ENCODE peak calls at places on chromosomes 7 and 10, in six cellular contexts. U is Panc1, I is osteoblast, G is fibroblast of mammary gland, X is progenitor cell of endocrine pancreas, J is right lobe of liver. S is an unnamed sample.

GRCh38 chr7:149060161-149060560 is 30.4 kb downstream of the ZNF786 start:
- DNase-seq in J (no peak), X (no peak), I (no peak), G (no peak), U (no peak), S (no peak)

GRCh38 chr7:132932321-132933075 is 149.4 kb downstream of the CHCHD3 start:
- DNase-seq in J (no peak), G (peak), I (no peak), X (no peak), U (no peak), S (no peak)

GRCh38 chr7:96246972-96247371 is 74.9 kb downstream of the SLC25A13 start:
- DNase-seq in I (no peak), U (no peak), J (no peak), G (no peak), X (no peak), S (no peak)

GRCh38 chr7:119090851-119091250 is 866.3 kb downstream of the ANKRD7 start:
- DNase-seq in J (no peak), G (peak), I (no peak), X (no peak), U (no peak), S (no peak)

GRCh38 chr7:146539836-146540235 is 423.2 kb downstream of the CNTNAP2 start:
- DNase-seq in I (no peak), J (no peak), G (no peak), U (no peak), X (no peak), S (no peak)

GRCh38 chr7:38002689-38003088 is 82.2 kb downstream of the EPDR1 start:
- DNase-seq in J (no peak), X (no peak), I (no peak), U (no peak), G (no peak), S (no peak)

GRCh38 chr7:124764847-124765400 is 668 bp downstream of the GPR37 start:
- DNase-seq in X (peak), U (no peak), G (no peak), I (peak), J (peak), S (peak)

GRCh38 chr7:101941481-101942383 is 124.3 kb downstream of the CUX1 start:
- DNase-seq in I (peak), X (no peak), G (peak), J (peak), U (peak), S (no peak)

GRCh38 chr7:116511552-116512523 is 12.3 kb downstream of the CAV2 start:
- DNase-seq in X (no peak), G (peak), U (peak), I (no peak), J (peak), S (no peak)

GRCh38 chr10:122727426-122727825 is 27.8 kb upstream of the C10orf120 start:
- DNase-seq in I (no peak), J (no peak), U (no peak), X (no peak), G (no peak), S (no peak)

GRCh38 chr10:90913774-90914420 is 7.0 kb downstream of the ANKRD1 start:
- DNase-seq in I (no peak), U (no peak), G (no peak), J (no peak), X (no peak), S (no peak)

GRCh38 chr10:18229839-18230238 is 89.6 kb downstream of the CACNB2 start:
- DNase-seq in G (peak), X (no peak), I (peak), U (no peak), J (no peak), S (no peak)

GRCh38 chr7:107080099-107080505 is 35.6 kb downstream of the PRKAR2B start:
- DNase-seq in J (no peak), U (no peak), X (no peak), G (no peak), I (no peak), S (no peak)

GRCh38 chr10:98107644-98108430 is 26.6 kb upstream of the R3HCC1L start:
- DNase-seq in U (no peak), I (no peak), J (no peak), G (no peak), X (no peak), S (no peak)

GRCh38 chr10:50991496-50992355 is 82.6 kb upstream of the PRKG1 start:
- DNase-seq in U (no peak), I (peak), X (peak), G (peak), J (peak), S (peak)

GRCh38 chr10:86651631-86652331 is 2.6 kb upstream of the OPN4 start:
- DNase-seq in G (no peak), J (no peak), U (no peak), X (no peak), I (peak), S (no peak)

GRCh38 chr10:23442936-23443335 is 4.1 kb downstream of the OTUD1 start:
- DNase-seq in J (no peak), U (no peak), X (no peak), G (peak), I (no peak), S (no peak)

GRCh38 chr7:17624379-17624778 is 315.9 kb downstream of the SNX13 start:
- DNase-seq in U (no peak), J (no peak), X (no peak), I (no peak), G (no peak), S (no peak)

GRCh38 chr7:602341-603141 is 82.9 kb upstream of the PDGFA start:
- DNase-seq in U (no peak), G (peak), X (no peak), I (peak), J (peak), S (no peak)

GRCh38 chr10:72084094-72084459 is 4.3 kb downstream of the SPOCK2 start:
- DNase-seq in J (no peak), I (peak), G (no peak), X (no peak), U (no peak), S (no peak)

GRCh38 chr10:24951201-24952145 is 933 bp downstream of the PRTFDC1 start:
- DNase-seq in J (peak), U (no peak), X (no peak), G (peak), I (peak), S (peak)

GRCh38 chr10:11517150-11517549 is 94.3 kb downstream of the USP6NL start:
- DNase-seq in J (no peak), X (no peak), U (no peak), G (no peak), I (no peak), S (no peak)

GRCh38 chr7:16867328-16867727 is 14.5 kb downstream of the AGR3 start:
- DNase-seq in X (no peak), J (no peak), G (no peak), I (no peak), U (no peak), S (no peak)

GRCh38 chr10:70987396-70988130 is 99.2 kb upstream of the PCBD1 start:
- DNase-seq in X (no peak), J (no peak), I (no peak), G (no peak), U (no peak), S (no peak)

GRCh38 chr7:123154231-123154860 is 45.4 kb downstream of the SLC13A1 start:
- DNase-seq in U (peak), I (no peak), X (peak), G (peak), J (peak), S (peak)

GRCh38 chr7:117621075-117621474 is 141.2 kb downstream of the CFTR start:
- DNase-seq in X (no peak), U (no peak), I (no peak), J (no peak), G (no peak), S (no peak)
- TF ChIP-seq CTCF in X (no peak), U (no peak), I (no peak), J (no peak), G (no peak), S (no peak)

GRCh38 chr7:48876087-48876486 is 48.3 kb upstream of the CDC14C start:
- DNase-seq in J (no peak), U (no peak), X (no peak), G (no peak), I (no peak), S (no peak)

GRCh38 chr7:48872548-48872947 is 51.8 kb upstream of the CDC14C start:
- DNase-seq in G (no peak), I (no peak), U (no peak), X (no peak), J (no peak), S (no peak)

DNA sequence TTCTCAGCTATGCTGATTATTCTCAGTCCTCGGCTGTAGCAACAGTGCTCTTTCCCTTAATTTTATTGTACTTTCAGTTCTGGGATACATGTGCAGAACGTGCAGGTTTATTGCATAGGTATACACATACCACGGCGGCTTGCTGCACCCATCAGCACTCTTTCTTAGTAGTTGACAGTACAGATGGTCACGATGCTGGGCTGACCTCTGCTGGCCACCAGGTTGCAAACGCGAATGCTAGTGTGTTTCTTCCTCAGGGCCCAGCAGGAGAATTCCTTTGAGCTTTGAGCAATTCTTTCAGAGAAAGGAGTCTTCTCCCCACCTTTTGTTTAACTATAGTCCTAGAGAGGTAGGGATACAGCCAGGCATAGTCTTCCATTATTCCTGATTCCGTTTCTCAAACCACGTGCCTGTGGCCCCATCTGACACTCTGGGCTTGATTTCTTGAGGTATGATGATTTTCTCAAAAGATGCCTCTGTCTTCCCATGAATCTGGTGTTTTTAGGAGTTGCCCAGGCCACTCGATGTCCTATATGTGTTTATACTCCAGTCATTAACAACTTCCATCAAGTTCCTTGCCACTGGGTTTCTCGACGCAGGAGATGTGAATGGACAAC is 48.9 kb upstream of the CDC14C start:
- DNase-seq in U (peak), X (peak), G (peak), I (no peak), J (peak), S (peak)
- TF ChIP-seq CTCF in U (peak), X (peak), G (peak), I (peak), J (no peak), S (no peak)

GRCh38 chr10:44369296-44369695 is 15.6 kb downstream of the CXCL12 start:
- DNase-seq in J (no peak), G (peak), X (no peak), U (no peak), I (peak), S (no peak)

GRCh38 chr10:44369851-44370250 is 15.0 kb downstream of the CXCL12 start:
- DNase-seq in G (peak), U (no peak), I (no peak), J (no peak), X (no peak), S (no peak)

GRCh38 chr10:44372181-44372580 is 12.7 kb downstream of the CXCL12 start:
- DNase-seq in G (no peak), X (no peak), U (no peak), J (no peak), I (no peak), S (no peak)

GRCh38 chr10:44373341-44373995 is 11.4 kb downstream of the CXCL12 start:
- DNase-seq in I (peak), U (no peak), J (no peak), G (no peak), X (no peak), S (no peak)

DNA sequence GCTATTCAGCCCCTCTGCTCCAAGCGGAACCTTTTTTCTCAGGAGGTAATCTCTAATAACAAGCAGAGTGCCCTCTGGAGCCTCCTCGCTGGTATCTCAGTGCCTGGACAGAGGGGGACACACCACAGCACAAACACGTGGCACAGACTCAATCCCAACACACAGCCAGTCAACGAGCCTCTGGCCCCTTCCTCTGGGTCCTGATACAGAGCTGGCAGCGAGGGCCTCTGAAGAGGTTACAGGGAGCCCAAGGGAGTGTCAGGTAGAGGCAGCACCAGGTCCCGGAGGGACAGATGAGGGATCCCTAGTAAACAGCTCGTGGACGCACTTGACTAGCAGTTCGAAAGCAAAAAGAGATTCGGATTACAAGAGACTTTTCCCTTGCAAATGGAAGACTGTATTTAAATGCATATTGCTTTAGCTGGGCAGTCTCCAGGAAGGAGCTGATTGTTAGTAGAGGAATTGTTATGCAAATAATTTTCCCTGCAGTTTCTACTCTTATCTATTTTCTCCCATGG is 14.1 kb downstream of the CXCL12 start:
- DNase-seq in X (no peak), U (no peak), J (no peak), I (no peak), G (no peak), S (no peak)
- TF ChIP-seq CTCF in X (no peak), U (no peak), J (no peak), I (no peak), G (no peak), S (no peak)

GRCh38 chr7:56079450-56080185 is 13.1 kb downstream of the PHKG1 start:
- DNase-seq in X (no peak), I (peak), G (peak), U (no peak), J (peak), S (peak)
- TF ChIP-seq CTCF in X (peak), I (peak), G (peak), U (peak), J (peak), S (no peak)

GRCh38 chr10:26503911-26504310 is 65.8 kb downstream of the APBB1IP start:
- DNase-seq in U (no peak), G (no peak), I (no peak), X (no peak), J (no peak), S (no peak)
- TF ChIP-seq CTCF in U (no peak), G (peak), I (peak), X (no peak), J (no peak), S (no peak)

DNA sequence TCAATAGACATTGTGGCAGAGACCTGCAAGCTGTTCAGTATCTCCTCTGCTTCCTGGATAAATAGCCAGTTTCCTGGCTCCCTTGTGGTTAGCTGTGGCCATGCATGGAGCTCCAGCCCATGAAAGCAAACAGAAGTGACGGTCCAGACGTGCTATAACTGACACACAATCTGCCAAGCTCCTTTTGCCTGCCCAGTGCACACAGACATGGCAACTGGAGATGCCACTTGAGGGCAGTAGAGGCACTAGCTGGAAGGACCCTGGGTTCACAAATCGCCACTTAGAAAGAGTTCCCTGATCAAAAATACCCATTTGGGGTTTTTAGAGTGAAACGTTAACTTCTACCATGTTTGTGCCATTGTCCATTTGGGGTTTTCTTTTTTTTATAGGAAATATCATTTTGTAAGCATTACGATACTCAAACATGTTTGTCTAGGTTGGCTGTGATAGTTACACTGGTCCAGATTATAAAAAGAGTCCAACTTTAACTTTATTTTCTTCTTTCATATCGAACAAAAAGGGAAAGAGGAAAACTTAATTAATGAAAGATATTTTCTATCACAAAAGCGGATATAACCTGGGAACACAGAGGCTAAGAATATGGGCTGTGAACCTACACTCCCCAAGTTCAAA is 31.3 kb downstream of the KIN start:
- DNase-seq in J (peak), U (peak), X (no peak), G (peak), I (no peak), S (peak)
- TF ChIP-seq CTCF in J (peak), U (peak), X (peak), G (peak), I (peak), S (peak)

GRCh38 chr7:77315102-77315501 is 101.0 kb downstream of the GSAP start:
- DNase-seq in J (no peak), U (no peak), X (no peak), G (peak), I (no peak), S (no peak)
- TF ChIP-seq CTCF in J (no peak), U (peak), X (no peak), G (peak), I (no peak), S (no peak)

GRCh38 chr7:81499262-81500116 is 270.4 kb downstream of the HGF start:
- DNase-seq in J (no peak), U (peak), G (peak), X (no peak), I (peak), S (no peak)
- TF ChIP-seq CTCF in J (peak), U (peak), G (peak), X (peak), I (peak), S (peak)

GRCh38 chr7:106048621-106049020 is 63.5 kb downstream of the SYPL1 start:
- DNase-seq in I (no peak), G (no peak), X (no peak), U (no peak), J (no peak), S (no peak)

GRCh38 chr7:106050743-106051110 is 61.4 kb downstream of the SYPL1 start:
- DNase-seq in J (no peak), X (no peak), G (peak), U (no peak), I (peak), S (no peak)

GRCh38 chr7:106049139-106049725 is 62.9 kb downstream of the SYPL1 start:
- DNase-seq in U (no peak), X (no peak), J (no peak), I (no peak), G (no peak), S (no peak)

GRCh38 chr7:106047818-106048490 is 64.2 kb downstream of the SYPL1 start:
- DNase-seq in I (no peak), X (no peak), J (no peak), U (no peak), G (no peak), S (no peak)

GRCh38 chr7:106050002-106050742 is 61.9 kb downstream of the SYPL1 start:
- DNase-seq in I (no peak), U (no peak), X (no peak), G (peak), J (no peak), S (no peak)
- TF ChIP-seq CTCF in I (peak), U (no peak), X (no peak), G (peak), J (no peak), S (no peak)

S was measured in mucosa of descending colon.